ENCODE peak calls at places on chromosomes 1 and 21, in eight cellular contexts. R, Y, G, C, A, H, K and Q are unnamed samples.
A peak's percentile ranks its signal among the peaks of the same experiment; 100 is the strongest.

GRCh38 chr1:32900956-32901822 is at the start of gene TMEM54:
- DNase-seq in R (peak; percentile 97), Y (peak; percentile 63), G (no peak), A (no peak), K (peak; percentile 87), H (peak; percentile 46), C (peak; percentile 86), Q (peak; percentile 62)

GRCh38 chr1:214496126-214496525 is 55.3 kb downstream of the PTPN14 start:
- DNase-seq in Y (no peak), C (no peak), G (no peak), A (no peak), H (no peak), R (no peak), K (no peak), Q (peak; percentile 37)

GRCh38 chr1:192993426-192994085 is 65.6 kb downstream of the UCHL5 start:
- DNase-seq in H (no peak), Y (no peak), C (no peak), A (no peak), K (no peak), G (no peak), R (no peak), Q (no peak)

GRCh38 chr1:193275773-193276172 is 89.4 kb upstream of the B3GALT2 start:
- DNase-seq in G (peak; percentile 42), A (no peak), H (no peak), C (no peak), R (no peak), K (no peak), Y (no peak), Q (no peak)

GRCh38 chr1:152459596-152460528 is 45.8 kb upstream of the CRNN start:
- DNase-seq in H (peak; percentile 70), Y (peak; percentile 29), K (peak; percentile 86), G (peak; percentile 73), A (peak; percentile 95), R (peak; percentile 65), C (no peak), Q (peak; percentile 67)

GRCh38 chr1:32779242-32779641 is 37.9 kb downstream of the YARS1 start:
- DNase-seq in G (no peak), H (no peak), C (no peak), K (no peak), A (no peak), R (no peak), Y (no peak), Q (no peak)

GRCh38 chr1:94942171-94943128 is 15.5 kb upstream of the CNN3 start:
- DNase-seq in Y (no peak), G (no peak), H (no peak), A (no peak), R (no peak), K (no peak), C (no peak), Q (no peak)

GRCh38 chr1:110340207-110340468 is 961 bp downstream of the RBM15 start:
- DNase-seq in C (no peak), H (no peak), Y (no peak), K (peak; percentile 65), G (no peak), R (peak; percentile 77), A (no peak), Q (no peak)

GRCh38 chr1:112237983-112238515 is 158.0 kb upstream of the CTTNBP2NL start:
- DNase-seq in A (no peak), C (no peak), Y (no peak), H (no peak), G (no peak), K (no peak), R (no peak), Q (no peak)

GRCh38 chr1:1204425-1204920 is 1.9 kb downstream of the TNFRSF18 start:
- DNase-seq in H (no peak), G (no peak), C (no peak), Y (no peak), K (no peak), A (no peak), R (peak; percentile 80), Q (no peak)

GRCh38 chr1:1204998-1205768 is 1.2 kb downstream of the TNFRSF18 start:
- DNase-seq in A (no peak), C (no peak), Y (no peak), G (no peak), R (peak; percentile 88), K (no peak), H (peak; percentile 10), Q (no peak)

GRCh38 chr1:1205769-1206375 is 520 bp downstream of the TNFRSF18 start:
- DNase-seq in A (no peak), R (peak; percentile 88), C (no peak), Y (no peak), G (no peak), H (peak; percentile 13), K (no peak), Q (no peak)

GRCh38 chr1:1207254-1207902 is 986 bp upstream of the TNFRSF18 start:
- DNase-seq in A (no peak), G (no peak), H (peak; percentile 9), R (peak; percentile 48), K (no peak), C (no peak), Y (no peak), Q (no peak)

DNA sequence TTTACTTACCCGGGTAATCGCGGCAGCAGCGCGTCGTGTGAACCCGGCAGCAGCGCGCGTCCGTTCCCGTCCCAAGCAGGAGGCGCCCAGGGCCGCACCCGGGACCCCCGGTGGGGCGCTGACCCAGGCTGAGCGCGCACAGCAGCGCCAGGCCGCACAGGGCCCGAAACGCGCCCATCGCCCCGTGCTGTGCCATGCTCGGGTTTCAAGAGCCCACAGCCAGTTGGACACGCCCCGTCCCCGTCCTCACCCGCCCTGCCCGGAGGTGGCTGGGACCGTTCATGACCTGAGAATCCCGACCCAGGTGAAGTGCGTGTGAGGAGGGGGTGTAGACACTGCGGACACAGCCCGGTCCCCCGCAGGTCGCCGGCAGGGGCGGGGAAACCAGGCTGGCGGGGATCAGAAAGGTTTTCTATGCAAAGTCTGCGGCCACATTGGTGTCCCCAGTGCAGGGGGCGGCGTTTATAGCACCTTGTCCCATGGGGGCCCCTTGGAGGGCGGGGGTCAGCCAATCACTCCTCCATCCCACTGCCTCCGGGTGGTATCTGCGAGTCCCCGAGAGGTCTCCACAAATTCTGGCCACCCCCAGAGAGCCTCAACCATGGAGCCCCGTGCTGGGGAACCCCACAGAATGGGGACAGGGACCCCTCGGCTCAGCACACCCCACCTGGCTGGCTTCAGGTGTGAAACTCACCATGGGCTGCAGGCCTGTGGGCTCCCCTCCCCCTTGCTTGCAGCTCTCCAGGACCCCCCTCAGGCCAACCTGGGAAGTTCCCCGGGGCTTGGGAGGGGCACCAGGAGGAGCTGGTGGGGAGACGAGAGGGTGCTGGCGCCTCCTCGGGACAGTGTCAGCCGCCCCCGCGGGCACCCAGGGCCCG is at the start of gene TNFRSF18:
- DNase-seq in H (peak; percentile 13), C (no peak), R (peak; percentile 92), A (no peak), K (no peak), Y (no peak), G (no peak), Q (no peak)
- H3K4me3 ChIP-seq in H (peak within 1 kb of the TSS; percentile 52), C (no peak within 1 kb of the TSS), R (peak within 1 kb of the TSS; percentile 22), A (no peak within 1 kb of the TSS), K (peak within 1 kb of the TSS; percentile 36), Y (peak within 1 kb of the TSS; percentile 34), G (no peak within 1 kb of the TSS), Q (no peak within 1 kb of the TSS)

GRCh38 chr1:30875197-30875596 is 33.4 kb downstream of the SDC3 start:
- DNase-seq in C (no peak), A (no peak), H (no peak), K (no peak), R (peak; percentile 76), Y (no peak), G (no peak), Q (no peak)
- H3K27me3 ChIP-seq in C (no peaks in the 10 kb centered on the region), A (peaks cover 56% of the 10 kb centered on the region), H (peaks cover 6% of the 10 kb centered on the region), K (no peaks in the 10 kb centered on the region), R (no peaks in the 10 kb centered on the region), Y (no peaks in the 10 kb centered on the region), G (no peaks in the 10 kb centered on the region), Q (no peaks in the 10 kb centered on the region)

DNA sequence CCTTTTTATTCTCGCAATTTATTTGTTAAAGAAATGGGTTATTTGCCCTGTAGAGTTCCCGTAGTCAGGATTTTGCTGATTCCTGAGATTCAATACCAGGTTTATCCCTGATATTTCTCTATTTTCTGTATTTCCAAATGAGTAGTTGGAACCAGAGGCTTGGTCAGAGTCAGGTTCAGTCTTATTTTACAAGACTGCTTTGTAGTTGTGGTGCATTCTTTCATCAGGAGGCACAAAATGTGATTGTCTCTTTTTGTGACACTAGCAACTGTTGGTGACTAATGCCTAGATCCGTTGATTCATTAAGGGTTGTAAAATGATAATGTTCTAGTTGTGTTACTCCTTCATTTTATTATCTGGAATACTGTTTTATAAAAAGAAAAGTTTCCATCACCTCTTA is 95.5 kb upstream of the TPTE start:
- DNase-seq in H (no peak), G (no peak), A (no peak), R (peak; percentile 75), Y (no peak), C (peak; percentile 26), K (no peak), Q (no peak)
- H3K9me3 ChIP-seq in H (peaks cover 8% of the 10 kb centered on the region), G (peaks cover 82% of the 10 kb centered on the region), A (no peaks in the 10 kb centered on the region), R (peaks cover 21% of the 10 kb centered on the region), Y (peaks cover 45% of the 10 kb centered on the region), C (peaks cover 37% of the 10 kb centered on the region), K (peaks cover 5% of the 10 kb centered on the region), Q (no peaks in the 10 kb centered on the region)

GRCh38 chr1:235012436-235013210 is 116.0 kb downstream of the TOMM20 start:
- DNase-seq in A (no peak), G (no peak), K (no peak), R (peak; percentile 22), C (no peak), Y (no peak), H (no peak), Q (no peak)

GRCh38 chr1:235009074-235009473 is 119.6 kb downstream of the TOMM20 start:
- DNase-seq in Y (no peak), R (no peak), K (no peak), A (peak; percentile 27), G (no peak), H (no peak), C (no peak), Q (no peak)

GRCh38 chr1:235011599-235012435 is 116.8 kb downstream of the TOMM20 start:
- DNase-seq in A (peak; percentile 100), G (peak; percentile 22), H (peak; percentile 80), Y (peak; percentile 85), R (peak; percentile 96), C (peak; percentile 69), K (peak; percentile 74), Q (peak; percentile 98)

GRCh38 chr1:235009561-235010306 is 118.9 kb downstream of the TOMM20 start:
- DNase-seq in R (no peak), C (no peak), G (no peak), Y (no peak), A (no peak), K (no peak), H (no peak), Q (no peak)

GRCh38 chr1:235011064-235011598 is 117.5 kb downstream of the TOMM20 start:
- DNase-seq in H (no peak), A (no peak), R (peak; percentile 18), C (no peak), Y (no peak), G (no peak), K (no peak), Q (no peak)
- H3K4me3 ChIP-seq in H (no peak overlapping the region), A (peak overlapping the region; percentile 14), R (no peak overlapping the region), C (no peak overlapping the region), Y (no peak overlapping the region), G (no peak overlapping the region), K (no peak overlapping the region), Q (no peak overlapping the region)